ENCODE peak calls at places on chromosomes 4 and X, in eight cellular contexts. H, T, P, Z, L, K, D and Y are unnamed samples.
A peak's percentile ranks its signal among the peaks of the same experiment; 100 is the strongest.

GRCh38 chr4:38743866-38744265 is 38.9 kb downstream of the TLR10 start:
- DNase-seq in K (no peak), P (no peak), L (no peak), H (no peak), Z (no peak), T (no peak), D (no peak), Y (no peak)

GRCh38 chr4:12144051-12144450 is 715.4 kb upstream of the HS3ST1 start:
- DNase-seq in D (no peak), K (no peak), T (no peak), P (no peak), H (no peak), L (peak; percentile 0), Z (no peak), Y (no peak)

GRCh38 chr4:88102029-88102428 is 56.4 kb downstream of the ABCG2 start:
- DNase-seq in K (no peak), Z (no peak), L (no peak), H (no peak), D (no peak), P (no peak), T (no peak), Y (no peak)

GRCh38 chr4:612052-612748 is 13.2 kb upstream of the PDE6B start:
- DNase-seq in D (no peak), Z (no peak), K (no peak), T (no peak), P (no peak), H (no peak), L (no peak), Y (no peak)

GRCh38 chr4:78293841-78294301 is 236.7 kb downstream of the FRAS1 start:
- DNase-seq in T (no peak), P (no peak), D (peak; percentile 13), Z (no peak), H (no peak), L (peak; percentile 65), K (no peak), Y (peak; percentile 65)

GRCh38 chrX:150683536-150684146 is 9.6 kb upstream of the MTMR1 start:
- DNase-seq in Z (peak; percentile 30), K (peak; percentile 35), L (peak; percentile 27), P (no peak), D (no peak), T (peak; percentile 26), H (no peak), Y (no peak)

GRCh38 chr4:112348488-112349158 is 51.5 kb downstream of the ALPK1 start:
- DNase-seq in P (peak; percentile 35), L (peak; percentile 76), H (no peak), Z (no peak), D (no peak), K (no peak), T (peak; percentile 65), Y (peak; percentile 68)

GRCh38 chr4:153661915-153662314 is 22.2 kb upstream of the TLR2 start:
- DNase-seq in Z (no peak), D (no peak), H (no peak), T (no peak), K (no peak), L (no peak), P (no peak), Y (no peak)

GRCh38 chrX:21383546-21383945 is 9.3 kb downstream of the CNKSR2 start:
- DNase-seq in L (no peak), Z (no peak), P (no peak), T (no peak), K (no peak), H (no peak), D (no peak), Y (no peak)

GRCh38 chr4:118772149-118773081 is 63.5 kb downstream of the SEC24D start:
- DNase-seq in D (no peak), Z (no peak), L (peak; percentile 30), P (no peak), H (no peak), T (peak; percentile 18), K (peak; percentile 60), Y (no peak)

GRCh38 chr4:7068883-7069282 is 1.0 kb upstream of the GRPEL1 start:
- DNase-seq in L (no peak), H (no peak), K (no peak), D (no peak), P (no peak), Z (no peak), T (no peak), Y (no peak)

GRCh38 chrX:112359906-112360305 is 277.3 kb upstream of the TRPC5 start:
- DNase-seq in K (no peak), T (no peak), H (no peak), P (no peak), L (no peak), D (no peak), Z (no peak), Y (no peak)

GRCh38 chr4:144174401-144175067 is 34.0 kb upstream of the GYPA start:
- DNase-seq in L (peak; percentile 50), D (peak; percentile 5), T (peak; percentile 22), Z (peak; percentile 6), H (no peak), K (peak; percentile 70), P (no peak), Y (peak; percentile 10)

GRCh38 chr4:118967393-118967792 is 78.7 kb downstream of the SYNPO2 start:
- DNase-seq in Z (no peak), H (no peak), L (peak; percentile 50), D (no peak), T (no peak), K (no peak), P (no peak), Y (no peak)

GRCh38 chr4:88283661-88284377 is 542 bp downstream of the PPM1K start:
- DNase-seq in K (peak; percentile 73), Z (peak; percentile 75), D (no peak), T (peak; percentile 28), H (no peak), L (peak; percentile 75), P (peak; percentile 56), Y (no peak)

GRCh38 chr4:110543577-110543976 is 67.6 kb downstream of the ENPEP start:
- DNase-seq in K (no peak), H (no peak), P (no peak), D (no peak), Z (no peak), L (no peak), T (no peak), Y (no peak)

GRCh38 chr4:41532880-41533279 is 5.1 kb upstream of the LIMCH1 start:
- DNase-seq in K (no peak), T (no peak), Z (no peak), D (no peak), L (no peak), P (no peak), H (no peak), Y (no peak)

GRCh38 chr4:41530741-41531140 is 7.2 kb upstream of the LIMCH1 start:
- DNase-seq in Z (no peak), D (no peak), L (no peak), H (no peak), T (no peak), K (no peak), P (no peak), Y (no peak)

GRCh38 chr4:41531561-41532245 is 6.3 kb upstream of the LIMCH1 start:
- DNase-seq in K (no peak), D (no peak), P (no peak), Z (no peak), L (no peak), H (no peak), T (no peak), Y (no peak)

GRCh38 chr4:41533685-41534084 is 4.3 kb upstream of the LIMCH1 start:
- DNase-seq in P (no peak), T (no peak), D (no peak), H (no peak), K (no peak), Z (no peak), L (no peak), Y (no peak)

DNA sequence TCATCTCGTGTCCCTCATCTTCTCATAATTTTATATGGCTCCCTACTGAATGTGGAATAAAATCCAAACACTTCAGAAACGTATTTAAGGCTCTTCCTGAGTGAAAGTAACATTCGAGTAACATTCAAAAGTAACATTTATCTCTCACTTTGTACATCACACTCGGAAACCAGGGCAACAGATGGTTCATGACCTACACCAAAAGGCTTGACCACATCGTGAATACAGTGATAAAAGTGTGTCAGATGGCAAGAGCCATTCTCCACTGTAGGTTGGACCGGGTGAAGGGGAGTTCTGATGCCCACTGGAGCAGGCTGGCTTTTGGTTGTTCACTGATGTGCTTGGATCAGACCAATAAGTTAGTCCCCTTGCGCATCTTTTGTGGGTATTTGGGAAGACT is 5.6 kb upstream of the LIMCH1 start:
- DNase-seq in Z (no peak), L (no peak), T (no peak), H (no peak), K (no peak), P (no peak), D (no peak), Y (no peak)
- TF ChIP-seq CTCF in Z (no peak), L (no peak), T (no peak), H (no peak), K (no peak), P (no peak), D (no peak), Y (no peak)

DNA sequence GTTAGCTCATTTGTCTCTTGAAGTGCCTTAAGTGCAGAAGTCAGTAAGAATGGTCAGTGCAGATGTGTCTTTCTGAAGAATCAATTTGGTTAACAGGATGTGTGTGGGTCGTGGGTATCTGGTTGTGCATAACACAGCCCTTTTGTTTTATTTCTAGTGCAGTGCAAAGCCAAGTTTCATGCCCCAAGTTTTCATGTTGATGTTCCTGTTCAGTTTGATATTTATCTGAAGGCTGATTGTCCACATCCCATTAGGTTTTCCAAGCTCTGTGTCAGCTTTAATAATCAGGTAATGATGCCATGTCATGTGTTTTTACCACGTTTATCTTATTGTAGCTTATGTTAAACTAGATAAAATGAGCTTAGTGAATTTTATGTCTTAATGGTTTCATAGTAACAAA is 27.4 kb downstream of the TRAPPC11 start:
- DNase-seq in D (no peak), K (no peak), Z (no peak), H (no peak), T (no peak), P (no peak), L (no peak), Y (no peak)
- H3K36me3 ChIP-seq in D (peaks cover 11% of the 10 kb centered on the region), K (no peaks in the 10 kb centered on the region), Z (peaks cover 32% of the 10 kb centered on the region), H (peaks cover 40% of the 10 kb centered on the region), T (peaks cover 26% of the 10 kb centered on the region), P (peaks cover 6% of the 10 kb centered on the region), L (peaks cover 24% of the 10 kb centered on the region), Y (peaks cover 3% of the 10 kb centered on the region)

DNA sequence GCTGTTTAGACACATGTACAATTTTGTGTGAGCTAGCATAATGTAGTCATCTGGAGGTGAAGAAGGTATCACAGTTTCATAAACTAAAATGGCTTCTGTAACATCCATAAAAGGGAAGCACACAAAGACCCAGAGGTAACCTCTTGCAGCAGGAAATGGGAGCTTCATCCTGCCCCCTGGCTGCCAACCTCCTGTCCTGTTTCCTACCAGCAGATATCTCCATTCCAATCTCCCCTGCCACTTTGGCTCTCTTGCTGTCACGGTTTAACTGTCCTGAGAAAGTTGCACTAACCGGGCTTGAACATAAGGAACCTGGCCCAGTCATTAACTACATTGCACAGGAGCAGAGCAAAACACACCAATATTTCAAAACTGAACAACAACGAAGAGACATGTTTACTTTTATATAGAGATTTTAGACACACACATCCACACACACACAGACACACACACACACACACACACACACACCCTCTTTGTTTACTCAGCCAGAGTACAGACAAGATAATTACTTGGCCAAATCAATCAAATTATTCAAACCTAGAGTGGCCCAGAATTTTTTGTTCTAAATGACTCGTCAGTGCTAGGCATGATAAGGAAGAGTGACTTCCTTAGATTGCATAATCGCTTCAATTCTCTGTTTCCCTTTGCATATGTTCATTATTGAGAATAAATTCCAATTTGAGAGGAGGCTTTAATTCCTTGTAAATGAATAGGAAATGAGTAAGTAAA is 24.2 kb downstream of the MID2 start:
- DNase-seq in L (peak; percentile 3), D (no peak), Z (no peak), P (no peak), H (no peak), T (no peak), K (no peak), Y (no peak)
- TF ChIP-seq CTCF in L (peak; percentile 29), D (peak; percentile 23), Z (no peak), P (no peak), H (no peak), T (no peak), K (no peak), Y (no peak)

GRCh38 chr4:2911868-2912267 is 51.3 kb downstream of the NOP14 start:
- DNase-seq in P (no peak), Z (no peak), H (no peak), L (no peak), T (no peak), D (no peak), K (no peak), Y (no peak)
- H3K36me3 ChIP-seq in P (peaks cover 7% of the 10 kb centered on the region), Z (peaks cover 57% of the 10 kb centered on the region), H (peaks cover 73% of the 10 kb centered on the region), L (peaks cover 28% of the 10 kb centered on the region), T (peaks cover 66% of the 10 kb centered on the region), D (peaks cover 34% of the 10 kb centered on the region), K (no peaks in the 10 kb centered on the region), Y (peaks cover 34% of the 10 kb centered on the region)